ENCODE peak calls at places on chromosome 16, in six cellular contexts. G is lower lobe of right lung, E is mesothelial cell of epicardium, W is left ventricle myocardium inferior, X is H9, V is colonic mucosa. P is an unnamed sample.

GRCh38 chr16:27318399-27319256 is 4.9 kb downstream of the IL4R start:
- DNase-seq in V (peak), W (peak), E (no peak), X (no peak), G (peak), P (no peak)

GRCh38 chr16:66728117-66728787 is 23.2 kb downstream of the DYNC1LI2 start:
- DNase-seq in E (no peak), X (no peak), V (no peak), W (no peak), G (no peak), P (no peak)

GRCh38 chr16:85638695-85639409 is 25.7 kb downstream of the GSE1 start:
- DNase-seq in X (no peak), W (no peak), E (no peak), G (no peak), V (no peak), P (no peak)

GRCh38 chr16:10081201-10081940 is 100.9 kb downstream of the GRIN2A start:
- DNase-seq in G (no peak), X (no peak), E (no peak), W (no peak), V (no peak), P (no peak)

GRCh38 chr16:55370762-55371482 is 46.9 kb downstream of the IRX6 start:
- DNase-seq in G (peak), W (peak), X (peak), V (peak), E (peak), P (peak)

GRCh38 chr16:11218324-11218962 is 37.6 kb downstream of the SOCS1 start:
- DNase-seq in E (no peak), W (no peak), V (no peak), X (no peak), G (no peak), P (no peak)

GRCh38 chr16:3164121-3164991 is 23.6 kb upstream of the OR1F1 start:
- DNase-seq in X (no peak), W (no peak), V (no peak), E (no peak), G (peak), P (no peak)

GRCh38 chr16:8396463-8396862 is 193.8 kb downstream of the TMEM114 start:
- DNase-seq in W (no peak), G (no peak), E (no peak), X (no peak), V (no peak), P (no peak)

GRCh38 chr16:66248096-66248495 is 118.4 kb upstream of the CDH5 start:
- DNase-seq in W (peak), V (peak), X (no peak), E (no peak), G (no peak), P (no peak)

GRCh38 chr16:8253718-8254117 is 336.6 kb downstream of the TMEM114 start:
- DNase-seq in W (no peak), V (peak), E (no peak), X (no peak), G (no peak), P (no peak)

GRCh38 chr16:31352344-31353115 is 2.4 kb upstream of the ITGAX start:
- DNase-seq in X (no peak), E (no peak), V (no peak), W (no peak), G (no peak), P (no peak)

GRCh38 chr16:57266531-57267268 is 17.8 kb downstream of the PLLP start:
- DNase-seq in V (peak), E (no peak), W (no peak), X (no peak), G (no peak), P (no peak)

GRCh38 chr16:56985962-56986360 is 3.4 kb upstream of the NLRC5 start:
- DNase-seq in V (no peak), X (no peak), G (no peak), E (no peak), W (no peak), P (no peak)

GRCh38 chr16:53546988-53547391 is 44.0 kb upstream of the AKTIP start:
- DNase-seq in E (no peak), V (no peak), G (no peak), X (peak), W (no peak), P (no peak)

GRCh38 chr16:79159650-79160049 is 440.9 kb downstream of the MAF start:
- DNase-seq in X (no peak), G (no peak), W (no peak), V (no peak), E (no peak), P (no peak)

GRCh38 chr16:2150418-2151187 is 2.2 kb downstream of the RAB26 start:
- DNase-seq in V (peak), E (no peak), G (no peak), X (peak), W (no peak), P (no peak)

GRCh38 chr16:68328860-68329370 is 18.1 kb downstream of the PRMT7 start:
- DNase-seq in G (no peak), E (no peak), V (no peak), W (no peak), X (no peak), P (no peak)

GRCh38 chr16:56700195-56700594 is 17.9 kb downstream of the MT1X start:
- DNase-seq in X (no peak), V (no peak), W (no peak), G (no peak), E (no peak), P (no peak)

GRCh38 chr16:50303605-50304466 is 37.5 kb downstream of the ADCY7 start:
- DNase-seq in V (no peak), G (peak), X (peak), W (no peak), E (no peak), P (peak)

GRCh38 chr16:86566601-86566965 is at the start of gene FOXC2:
- DNase-seq in W (peak), G (peak), X (peak), E (peak), V (peak), P (peak)

GRCh38 chr16:1564325-1564724 is 30.9 kb downstream of the TMEM204 start:
- DNase-seq in V (no peak), E (no peak), X (no peak), G (no peak), W (no peak), P (no peak)

GRCh38 chr16:84103678-84104077 is 13.1 kb downstream of the MBTPS1 start:
- DNase-seq in G (no peak), E (no peak), W (no peak), V (peak), X (no peak), P (peak)

GRCh38 chr16:49581630-49582298 is 208.2 kb downstream of the C16orf78 start:
- DNase-seq in W (no peak), E (no peak), X (no peak), V (no peak), G (no peak), P (no peak)

GRCh38 chr16:1413684-1414531 is 596 bp downstream of the UNKL start:
- DNase-seq in E (no peak), W (peak), V (peak), G (peak), X (peak), P (no peak)

GRCh38 chr16:77897038-77897437 is 108.7 kb downstream of the VAT1L start:
- DNase-seq in G (no peak), V (no peak), X (no peak), E (no peak), W (no peak), P (no peak)

GRCh38 chr16:12366313-12366712 is 389.8 kb downstream of the SNX29 start:
- DNase-seq in V (no peak), E (no peak), G (no peak), X (no peak), W (no peak), P (no peak)

GRCh38 chr16:30986129-30986991 is 1.4 kb downstream of the HSD3B7 start:
- DNase-seq in E (no peak), X (no peak), V (no peak), W (no peak), G (no peak), P (no peak)

GRCh38 chr16:86971251-86971650 is 345.9 kb downstream of the C16orf95 start:
- DNase-seq in V (no peak), X (no peak), G (peak), E (no peak), W (peak), P (no peak)

GRCh38 chr16:57150682-57151330 is 35.0 kb downstream of the PSME3IP1 start:
- DNase-seq in X (no peak), V (no peak), G (no peak), W (no peak), E (no peak), P (no peak)

GRCh38 chr16:75065149-75065807 is 51.3 kb downstream of the LDHD start:
- DNase-seq in W (no peak), E (no peak), G (peak), X (no peak), V (peak), P (no peak)

GRCh38 chr16:1960665-1961630 is 1.6 kb downstream of the NDUFB10 start:
- DNase-seq in X (peak), G (peak), V (no peak), W (no peak), E (no peak), P (no peak)

GRCh38 chr16:58299757-58300349 is 5.0 kb upstream of the PRSS54 start:
- DNase-seq in G (no peak), X (peak), V (no peak), E (no peak), W (no peak), P (no peak)
- TF ChIP-seq CTCF in G (peak), X (peak), V (peak), E (peak), W (peak), P (peak)

GRCh38 chr16:234468-235305 is at the start of gene FAM234A:
- DNase-seq in G (peak), V (peak), W (peak), E (peak), X (peak), P (peak)
- TF ChIP-seq CTCF in G (peak), V (peak), W (peak), E (no peak), X (peak), P (peak)

DNA sequence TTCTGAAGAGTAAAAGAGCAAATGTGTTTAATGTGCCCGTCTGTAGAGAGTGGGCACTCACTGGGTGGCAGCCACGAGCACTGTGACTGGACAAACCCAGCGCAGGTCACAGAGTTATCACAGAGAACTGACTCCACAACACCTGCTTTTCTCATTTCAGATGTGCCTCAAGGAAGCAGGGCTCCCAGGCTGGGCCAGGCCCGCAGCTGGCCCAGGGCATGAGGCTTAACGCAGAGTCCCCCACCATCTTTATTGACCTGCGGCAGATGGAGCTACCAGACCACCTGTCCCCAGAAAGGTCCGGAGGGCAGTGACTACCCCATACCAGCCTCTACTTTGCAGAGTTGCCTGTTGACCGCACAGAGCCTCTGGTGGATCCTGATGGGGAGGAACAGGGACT is 11.9 kb downstream of the DNAAF8 start:
- DNase-seq in G (no peak), W (no peak), E (no peak), X (no peak), V (no peak), P (no peak)
- TF ChIP-seq CTCF in G (no peak), W (no peak), E (no peak), X (no peak), V (no peak), P (no peak)

DNA sequence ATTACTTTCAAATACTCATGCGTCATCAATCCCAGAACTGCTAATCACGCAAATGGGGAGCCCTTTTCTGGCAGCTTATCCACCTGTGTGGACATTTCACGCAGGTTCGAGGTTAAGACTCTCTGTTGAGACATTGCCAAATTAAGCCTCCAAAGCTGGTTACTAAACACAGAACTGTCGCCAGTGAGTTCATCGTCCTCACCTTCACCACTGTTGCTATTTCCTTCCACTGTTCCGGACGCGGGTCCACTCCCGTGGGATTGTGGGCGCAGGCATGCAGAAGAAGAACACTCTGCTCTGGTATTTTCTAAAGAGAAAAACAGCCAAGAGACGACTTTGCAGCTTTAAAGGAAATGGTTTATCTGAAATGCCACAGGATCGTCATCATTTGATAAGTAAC is 16.1 kb downstream of the GOT2 start:
- DNase-seq in X (no peak), W (no peak), E (no peak), G (no peak), V (no peak), P (no peak)
- TF ChIP-seq CTCF in X (no peak), W (no peak), E (no peak), G (no peak), V (no peak), P (no peak)

GRCh38 chr16:88633684-88634140 is 4.7 kb upstream of the IL17C start:
- DNase-seq in G (peak), V (peak), E (no peak), X (peak), W (no peak), P (no peak)
- TF ChIP-seq CTCF in G (peak), V (peak), E (no peak), X (peak), W (peak), P (peak)